ENCODE peak calls at places on chromosome 1, in ten cellular contexts. One of them, this sample, is unnamed.

GRCh38 chr1:8116892-8117262 is 90.8 kb upstream of the ERRFI1 start:
- DNase-seq in frontal cortex: peak
- DNase-seq in tibial artery: peak
- DNase-seq in ACHN: no peak
- DNase-seq in epithelial cell of prostate: no peak
- DNase-seq in left cardiac atrium: peak
- DNase-seq in cardiac muscle cell: peak
- DNase-seq in psoas muscle: peak
- DNase-seq in CD8-positive, alpha-beta memory T cell: no peak
- DNase-seq in NCI-H774: no peak
- DNase-seq in this sample: no peak

GRCh38 chr1:156924478-156925153 is 4.2 kb downstream of the LRRC71 start:
- DNase-seq in frontal cortex: no peak
- DNase-seq in tibial artery: no peak
- DNase-seq in ACHN: no peak
- DNase-seq in epithelial cell of prostate: no peak
- DNase-seq in left cardiac atrium: no peak
- DNase-seq in cardiac muscle cell: no peak
- DNase-seq in psoas muscle: no peak
- DNase-seq in CD8-positive, alpha-beta memory T cell: no peak
- DNase-seq in NCI-H774: no peak
- DNase-seq in this sample: no peak

GRCh38 chr1:31431351-31431750 is 18.3 kb downstream of the SERINC2 start:
- DNase-seq in frontal cortex: no peak
- DNase-seq in tibial artery: peak
- DNase-seq in ACHN: no peak
- DNase-seq in epithelial cell of prostate: no peak
- DNase-seq in left cardiac atrium: no peak
- DNase-seq in cardiac muscle cell: no peak
- DNase-seq in psoas muscle: no peak
- DNase-seq in CD8-positive, alpha-beta memory T cell: no peak
- DNase-seq in NCI-H774: no peak
- DNase-seq in this sample: no peak

GRCh38 chr1:14304381-14304865 is 294.1 kb upstream of the KAZN start:
- DNase-seq in frontal cortex: no peak
- DNase-seq in tibial artery: no peak
- DNase-seq in ACHN: peak
- DNase-seq in epithelial cell of prostate: no peak
- DNase-seq in left cardiac atrium: no peak
- DNase-seq in cardiac muscle cell: peak
- DNase-seq in psoas muscle: no peak
- DNase-seq in CD8-positive, alpha-beta memory T cell: no peak
- DNase-seq in NCI-H774: no peak
- DNase-seq in this sample: no peak

GRCh38 chr1:181095260-181095659 is 6.8 kb downstream of the IER5 start:
- DNase-seq in frontal cortex: no peak
- DNase-seq in tibial artery: no peak
- DNase-seq in ACHN: no peak
- DNase-seq in epithelial cell of prostate: no peak
- DNase-seq in left cardiac atrium: no peak
- DNase-seq in cardiac muscle cell: no peak
- DNase-seq in psoas muscle: no peak
- DNase-seq in CD8-positive, alpha-beta memory T cell: no peak
- DNase-seq in NCI-H774: no peak
- DNase-seq in this sample: no peak

GRCh38 chr1:77068013-77068412 is 151.2 kb downstream of the PIGK start:
- DNase-seq in frontal cortex: no peak
- DNase-seq in tibial artery: no peak
- DNase-seq in ACHN: no peak
- DNase-seq in epithelial cell of prostate: peak
- DNase-seq in left cardiac atrium: no peak
- DNase-seq in cardiac muscle cell: no peak
- DNase-seq in psoas muscle: no peak
- DNase-seq in CD8-positive, alpha-beta memory T cell: no peak
- DNase-seq in NCI-H774: no peak
- DNase-seq in this sample: no peak

GRCh38 chr1:210882414-210883221 is 251.3 kb downstream of the KCNH1 start:
- DNase-seq in frontal cortex: no peak
- DNase-seq in tibial artery: no peak
- DNase-seq in ACHN: peak
- DNase-seq in epithelial cell of prostate: peak
- DNase-seq in left cardiac atrium: no peak
- DNase-seq in cardiac muscle cell: peak
- DNase-seq in psoas muscle: no peak
- DNase-seq in CD8-positive, alpha-beta memory T cell: no peak
- DNase-seq in NCI-H774: no peak
- DNase-seq in this sample: no peak

GRCh38 chr1:97006044-97006676 is 284.6 kb downstream of the PTBP2 start:
- DNase-seq in frontal cortex: no peak
- DNase-seq in tibial artery: no peak
- DNase-seq in ACHN: peak
- DNase-seq in epithelial cell of prostate: no peak
- DNase-seq in left cardiac atrium: peak
- DNase-seq in cardiac muscle cell: peak
- DNase-seq in psoas muscle: no peak
- DNase-seq in CD8-positive, alpha-beta memory T cell: no peak
- DNase-seq in NCI-H774: no peak
- DNase-seq in this sample: no peak

GRCh38 chr1:154955039-154955717 is 721 bp downstream of the PBXIP1 start:
- DNase-seq in frontal cortex: peak
- DNase-seq in tibial artery: no peak
- DNase-seq in ACHN: no peak
- DNase-seq in epithelial cell of prostate: no peak
- DNase-seq in left cardiac atrium: peak
- DNase-seq in cardiac muscle cell: peak
- DNase-seq in psoas muscle: peak
- DNase-seq in CD8-positive, alpha-beta memory T cell: peak
- DNase-seq in NCI-H774: peak
- DNase-seq in this sample: no peak

GRCh38 chr1:23480187-23481025 is 3.6 kb downstream of the ASAP3 start:
- DNase-seq in frontal cortex: no peak
- DNase-seq in tibial artery: no peak
- DNase-seq in ACHN: no peak
- DNase-seq in epithelial cell of prostate: no peak
- DNase-seq in left cardiac atrium: no peak
- DNase-seq in cardiac muscle cell: no peak
- DNase-seq in psoas muscle: no peak
- DNase-seq in CD8-positive, alpha-beta memory T cell: no peak
- DNase-seq in NCI-H774: no peak
- DNase-seq in this sample: no peak

GRCh38 chr1:50349242-50349565 is 74.0 kb downstream of the DMRTA2 start:
- DNase-seq in frontal cortex: no peak
- DNase-seq in tibial artery: no peak
- DNase-seq in ACHN: no peak
- DNase-seq in epithelial cell of prostate: no peak
- DNase-seq in left cardiac atrium: no peak
- DNase-seq in cardiac muscle cell: no peak
- DNase-seq in psoas muscle: no peak
- DNase-seq in CD8-positive, alpha-beta memory T cell: no peak
- DNase-seq in NCI-H774: no peak
- DNase-seq in this sample: no peak

GRCh38 chr1:54995835-54996234 is 2.9 kb upstream of the BSND start:
- DNase-seq in frontal cortex: no peak
- DNase-seq in tibial artery: no peak
- DNase-seq in ACHN: no peak
- DNase-seq in epithelial cell of prostate: no peak
- DNase-seq in left cardiac atrium: no peak
- DNase-seq in cardiac muscle cell: no peak
- DNase-seq in psoas muscle: no peak
- DNase-seq in CD8-positive, alpha-beta memory T cell: peak
- DNase-seq in NCI-H774: no peak
- DNase-seq in this sample: no peak

GRCh38 chr1:153728305-153729066 is 636 bp downstream of the INTS3 start:
- DNase-seq in frontal cortex: peak
- DNase-seq in tibial artery: peak
- DNase-seq in ACHN: peak
- DNase-seq in epithelial cell of prostate: no peak
- DNase-seq in left cardiac atrium: peak
- DNase-seq in cardiac muscle cell: peak
- DNase-seq in psoas muscle: peak
- DNase-seq in CD8-positive, alpha-beta memory T cell: no peak
- DNase-seq in NCI-H774: peak
- DNase-seq in this sample: peak

GRCh38 chr1:27607239-27607804 is 3.4 kb upstream of the AHDC1 start:
- DNase-seq in frontal cortex: no peak
- DNase-seq in tibial artery: no peak
- DNase-seq in ACHN: no peak
- DNase-seq in epithelial cell of prostate: no peak
- DNase-seq in left cardiac atrium: no peak
- DNase-seq in cardiac muscle cell: peak
- DNase-seq in psoas muscle: no peak
- DNase-seq in CD8-positive, alpha-beta memory T cell: no peak
- DNase-seq in NCI-H774: no peak
- DNase-seq in this sample: no peak

GRCh38 chr1:156708245-156708661 is 2.9 kb upstream of the CRABP2 start:
- DNase-seq in frontal cortex: no peak
- DNase-seq in tibial artery: no peak
- DNase-seq in ACHN: no peak
- DNase-seq in epithelial cell of prostate: no peak
- DNase-seq in left cardiac atrium: no peak
- DNase-seq in cardiac muscle cell: no peak
- DNase-seq in psoas muscle: no peak
- DNase-seq in CD8-positive, alpha-beta memory T cell: no peak
- DNase-seq in NCI-H774: no peak
- DNase-seq in this sample: peak

GRCh38 chr1:162674018-162674608 is 41.8 kb downstream of the DDR2 start:
- DNase-seq in frontal cortex: no peak
- DNase-seq in tibial artery: no peak
- DNase-seq in ACHN: no peak
- DNase-seq in epithelial cell of prostate: no peak
- DNase-seq in left cardiac atrium: no peak
- DNase-seq in cardiac muscle cell: peak
- DNase-seq in psoas muscle: no peak
- DNase-seq in CD8-positive, alpha-beta memory T cell: no peak
- DNase-seq in NCI-H774: no peak
- DNase-seq in this sample: no peak